ENCODE peak calls at places on chromosomes 2 and 18, in six cellular contexts. One of them, this sample, is unnamed.

GRCh38 chr2:61670591-61671503 is 132.7 kb upstream of the XPO1 start:
- DNase-seq in AG04450: no peak
- DNase-seq in body of pancreas: peak; percentile 71
- DNase-seq in neural progenitor cell: no peak
- DNase-seq in K562: no peak
- DNase-seq in kidney epithelial cell: peak; percentile 23
- DNase-seq in this sample: no peak

GRCh38 chr18:1090758-1091157 is 186.1 kb downstream of the ADCYAP1 start:
- DNase-seq in AG04450: no peak
- DNase-seq in body of pancreas: no peak
- DNase-seq in neural progenitor cell: no peak
- DNase-seq in K562: no peak
- DNase-seq in kidney epithelial cell: no peak
- DNase-seq in this sample: no peak

GRCh38 chr2:71608034-71608433 is 154.7 kb downstream of the DYSF start:
- DNase-seq in AG04450: no peak
- DNase-seq in body of pancreas: peak; percentile 2
- DNase-seq in neural progenitor cell: no peak
- DNase-seq in K562: no peak
- DNase-seq in kidney epithelial cell: no peak
- DNase-seq in this sample: no peak

GRCh38 chr2:164847966-164848365 is 6.3 kb upstream of the COBLL1 start:
- DNase-seq in AG04450: no peak
- DNase-seq in body of pancreas: peak; percentile 30
- DNase-seq in neural progenitor cell: no peak
- DNase-seq in K562: no peak
- DNase-seq in kidney epithelial cell: no peak
- DNase-seq in this sample: no peak

GRCh38 chr18:21112543-21113105 is 1.0 kb upstream of the ROCK1 start:
- DNase-seq in AG04450: no peak
- DNase-seq in body of pancreas: no peak
- DNase-seq in neural progenitor cell: no peak
- DNase-seq in K562: no peak
- DNase-seq in kidney epithelial cell: no peak
- DNase-seq in this sample: no peak

GRCh38 chr18:77123313-77124231 is 9.0 kb downstream of the MBP start:
- DNase-seq in AG04450: no peak
- DNase-seq in body of pancreas: no peak
- DNase-seq in neural progenitor cell: no peak
- DNase-seq in K562: no peak
- DNase-seq in kidney epithelial cell: no peak
- DNase-seq in this sample: no peak

GRCh38 chr18:1708006-1708405 is 803.3 kb downstream of the ADCYAP1 start:
- DNase-seq in AG04450: no peak
- DNase-seq in body of pancreas: no peak
- DNase-seq in neural progenitor cell: no peak
- DNase-seq in K562: no peak
- DNase-seq in kidney epithelial cell: peak; percentile 1
- DNase-seq in this sample: no peak

GRCh38 chr2:226903179-226903578 is 67.3 kb downstream of the RHBDD1 start:
- DNase-seq in AG04450: peak; percentile 67
- DNase-seq in body of pancreas: no peak
- DNase-seq in neural progenitor cell: no peak
- DNase-seq in K562: no peak
- DNase-seq in kidney epithelial cell: peak; percentile 23
- DNase-seq in this sample: no peak

GRCh38 chr2:20288941-20289340 is 61.7 kb downstream of the PUM2 start:
- DNase-seq in AG04450: no peak
- DNase-seq in body of pancreas: no peak
- DNase-seq in neural progenitor cell: no peak
- DNase-seq in K562: peak; percentile 32
- DNase-seq in kidney epithelial cell: peak; percentile 4
- DNase-seq in this sample: peak; percentile 11

GRCh38 chr2:235676536-235676799 is 182.6 kb downstream of the AGAP1 start:
- DNase-seq in AG04450: no peak
- DNase-seq in body of pancreas: no peak
- DNase-seq in neural progenitor cell: no peak
- DNase-seq in K562: no peak
- DNase-seq in kidney epithelial cell: no peak
- DNase-seq in this sample: no peak

GRCh38 chr2:232908695-232909094 is 38.6 kb downstream of the SNORC start:
- DNase-seq in AG04450: no peak
- DNase-seq in body of pancreas: no peak
- DNase-seq in neural progenitor cell: no peak
- DNase-seq in K562: no peak
- DNase-seq in kidney epithelial cell: no peak
- DNase-seq in this sample: no peak

GRCh38 chr2:173347305-173348168 is 7.1 kb upstream of the CDCA7 start:
- DNase-seq in AG04450: no peak
- DNase-seq in body of pancreas: no peak
- DNase-seq in neural progenitor cell: peak; percentile 41
- DNase-seq in K562: no peak
- DNase-seq in kidney epithelial cell: no peak
- DNase-seq in this sample: no peak

GRCh38 chr2:187302146-187302545 is 145.9 kb downstream of the CALCRL start:
- DNase-seq in AG04450: no peak
- DNase-seq in body of pancreas: no peak
- DNase-seq in neural progenitor cell: no peak
- DNase-seq in K562: no peak
- DNase-seq in kidney epithelial cell: no peak
- DNase-seq in this sample: no peak

GRCh38 chr2:221655279-221655678 is 83.2 kb upstream of the EPHA4 start:
- DNase-seq in AG04450: no peak
- DNase-seq in body of pancreas: no peak
- DNase-seq in neural progenitor cell: no peak
- DNase-seq in K562: no peak
- DNase-seq in kidney epithelial cell: no peak
- DNase-seq in this sample: no peak

GRCh38 chr2:120803764-120804335 is 68.2 kb downstream of the GLI2 start:
- DNase-seq in AG04450: no peak
- DNase-seq in body of pancreas: no peak
- DNase-seq in neural progenitor cell: no peak
- DNase-seq in K562: no peak
- DNase-seq in kidney epithelial cell: no peak
- DNase-seq in this sample: no peak

GRCh38 chr2:152694161-152694661 is 23.1 kb downstream of the PRPF40A start:
- DNase-seq in AG04450: no peak
- DNase-seq in body of pancreas: no peak
- DNase-seq in neural progenitor cell: no peak
- DNase-seq in K562: no peak
- DNase-seq in kidney epithelial cell: no peak
- DNase-seq in this sample: no peak

GRCh38 chr18:63237911-63238710 is 81.5 kb downstream of the BCL2 start:
- DNase-seq in AG04450: peak; percentile 61
- DNase-seq in body of pancreas: peak; percentile 43
- DNase-seq in neural progenitor cell: peak; percentile 81
- DNase-seq in K562: no peak
- DNase-seq in kidney epithelial cell: peak; percentile 94
- DNase-seq in this sample: peak; percentile 64

GRCh38 chr18:8812631-8813030 is 107.3 kb downstream of the MTCL1 start:
- DNase-seq in AG04450: no peak
- DNase-seq in body of pancreas: no peak
- DNase-seq in neural progenitor cell: no peak
- DNase-seq in K562: no peak
- DNase-seq in kidney epithelial cell: no peak
- DNase-seq in this sample: peak; percentile 46

GRCh38 chr2:169676850-169677249 is 17.4 kb downstream of the CFAP210 start:
- DNase-seq in AG04450: no peak
- DNase-seq in body of pancreas: no peak
- DNase-seq in neural progenitor cell: peak; percentile 29
- DNase-seq in K562: no peak
- DNase-seq in kidney epithelial cell: no peak
- DNase-seq in this sample: no peak

GRCh38 chr2:32061973-32062861 is 1.1 kb upstream of the SPAST start:
- DNase-seq in AG04450: no peak
- DNase-seq in body of pancreas: peak; percentile 66
- DNase-seq in neural progenitor cell: peak; percentile 32
- DNase-seq in K562: peak; percentile 40
- DNase-seq in kidney epithelial cell: no peak
- DNase-seq in this sample: no peak

GRCh38 chr2:169073972-169074751 is 4.8 kb downstream of the DHRS9 start:
- DNase-seq in AG04450: no peak
- DNase-seq in body of pancreas: no peak
- DNase-seq in neural progenitor cell: no peak
- DNase-seq in K562: no peak
- DNase-seq in kidney epithelial cell: peak; percentile 79
- DNase-seq in this sample: no peak

GRCh38 chr2:1405967-1406366 is 7.3 kb upstream of the TPO start:
- DNase-seq in AG04450: no peak
- DNase-seq in body of pancreas: no peak
- DNase-seq in neural progenitor cell: no peak
- DNase-seq in K562: no peak
- DNase-seq in kidney epithelial cell: no peak
- DNase-seq in this sample: no peak
- TF ChIP-seq CTCF in AG04450: no peak
- TF ChIP-seq CTCF in body of pancreas: no peak
- TF ChIP-seq CTCF in neural progenitor cell: no peak
- TF ChIP-seq CTCF in K562: no peak
- TF ChIP-seq CTCF in kidney epithelial cell: no peak
- TF ChIP-seq CTCF in this sample: no peak

GRCh38 chr2:157182204-157182709 is 75.2 kb upstream of the GALNT5 start:
- DNase-seq in AG04450: no peak
- DNase-seq in body of pancreas: no peak
- DNase-seq in neural progenitor cell: no peak
- DNase-seq in K562: peak; percentile 35
- DNase-seq in kidney epithelial cell: no peak
- DNase-seq in this sample: no peak

GRCh38 chr2:157184161-157184910 is 73.2 kb upstream of the GALNT5 start:
- DNase-seq in AG04450: no peak
- DNase-seq in body of pancreas: no peak
- DNase-seq in neural progenitor cell: no peak
- DNase-seq in K562: no peak
- DNase-seq in kidney epithelial cell: no peak
- DNase-seq in this sample: no peak

GRCh38 chr2:157182834-157183396 is 74.6 kb upstream of the GALNT5 start:
- DNase-seq in AG04450: peak; percentile 85
- DNase-seq in body of pancreas: no peak
- DNase-seq in neural progenitor cell: no peak
- DNase-seq in K562: no peak
- DNase-seq in kidney epithelial cell: peak; percentile 18
- DNase-seq in this sample: peak; percentile 77

GRCh38 chr2:157190151-157190550 is 67.4 kb upstream of the GALNT5 start:
- DNase-seq in AG04450: no peak
- DNase-seq in body of pancreas: no peak
- DNase-seq in neural progenitor cell: peak; percentile 16
- DNase-seq in K562: no peak
- DNase-seq in kidney epithelial cell: peak; percentile 26
- DNase-seq in this sample: no peak

GRCh38 chr2:157185828-157186227 is 71.7 kb upstream of the GALNT5 start:
- DNase-seq in AG04450: no peak
- DNase-seq in body of pancreas: no peak
- DNase-seq in neural progenitor cell: no peak
- DNase-seq in K562: no peak
- DNase-seq in kidney epithelial cell: no peak
- DNase-seq in this sample: no peak
- TF ChIP-seq CTCF in AG04450: peak; percentile 23
- TF ChIP-seq CTCF in body of pancreas: no peak
- TF ChIP-seq CTCF in neural progenitor cell: no peak
- TF ChIP-seq CTCF in K562: no peak
- TF ChIP-seq CTCF in kidney epithelial cell: no peak
- TF ChIP-seq CTCF in this sample: peak; percentile 41

GRCh38 chr2:4678937-4679336 is 975.6 kb downstream of the DCDC2C start:
- DNase-seq in AG04450: no peak
- DNase-seq in body of pancreas: no peak
- DNase-seq in neural progenitor cell: peak; percentile 14
- DNase-seq in K562: no peak
- DNase-seq in kidney epithelial cell: no peak
- DNase-seq in this sample: no peak
- TF ChIP-seq CTCF in AG04450: no peak
- TF ChIP-seq CTCF in body of pancreas: no peak
- TF ChIP-seq CTCF in neural progenitor cell: no peak
- TF ChIP-seq CTCF in K562: no peak
- TF ChIP-seq CTCF in kidney epithelial cell: no peak
- TF ChIP-seq CTCF in this sample: no peak

GRCh38 chr2:166106431-166107015 is 21.3 kb downstream of the SCN1A start:
- DNase-seq in AG04450: no peak
- DNase-seq in body of pancreas: no peak
- DNase-seq in neural progenitor cell: peak; percentile 63
- DNase-seq in K562: no peak
- DNase-seq in kidney epithelial cell: no peak
- DNase-seq in this sample: no peak
- TF ChIP-seq CTCF in AG04450: peak; percentile 55
- TF ChIP-seq CTCF in body of pancreas: no peak
- TF ChIP-seq CTCF in neural progenitor cell: peak; percentile 74
- TF ChIP-seq CTCF in K562: peak; percentile 62
- TF ChIP-seq CTCF in kidney epithelial cell: peak; percentile 59
- TF ChIP-seq CTCF in this sample: peak; percentile 18

DNA sequence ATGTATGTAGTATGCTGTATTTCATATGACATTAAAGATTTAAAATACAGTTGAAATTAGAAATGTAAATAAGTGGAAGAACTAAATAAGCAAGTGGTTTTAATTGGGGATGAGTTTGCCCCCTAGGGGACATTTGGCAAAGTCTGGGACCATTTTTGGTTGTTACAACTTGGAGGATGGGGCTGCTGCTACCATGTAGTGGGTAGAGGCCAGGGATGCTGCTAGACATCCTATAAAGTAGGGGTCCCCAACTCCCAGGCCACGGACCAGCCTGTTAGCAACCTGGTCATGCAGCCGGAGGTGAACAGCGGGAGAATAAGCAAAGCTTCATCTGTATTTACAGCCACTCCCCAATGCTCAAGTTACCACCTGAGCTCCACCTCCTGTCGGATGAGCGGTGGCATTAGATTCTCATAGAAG is 27.9 kb upstream of the ASNSD1 start:
- DNase-seq in AG04450: no peak
- DNase-seq in body of pancreas: peak; percentile 13
- DNase-seq in neural progenitor cell: no peak
- DNase-seq in K562: no peak
- DNase-seq in kidney epithelial cell: no peak
- DNase-seq in this sample: no peak
- TF ChIP-seq CTCF in AG04450: peak; percentile 48
- TF ChIP-seq CTCF in body of pancreas: peak; percentile 33
- TF ChIP-seq CTCF in neural progenitor cell: peak; percentile 53
- TF ChIP-seq CTCF in K562: no peak
- TF ChIP-seq CTCF in kidney epithelial cell: peak; percentile 27
- TF ChIP-seq CTCF in this sample: peak; percentile 26

GRCh38 chr2:112698834-112699515 is 21.8 kb upstream of the NT5DC4 start:
- DNase-seq in AG04450: no peak
- DNase-seq in body of pancreas: no peak
- DNase-seq in neural progenitor cell: no peak
- DNase-seq in K562: no peak
- DNase-seq in kidney epithelial cell: no peak
- DNase-seq in this sample: no peak
- TF ChIP-seq CTCF in AG04450: no peak
- TF ChIP-seq CTCF in body of pancreas: no peak
- TF ChIP-seq CTCF in neural progenitor cell: no peak
- TF ChIP-seq CTCF in K562: no peak
- TF ChIP-seq CTCF in kidney epithelial cell: no peak
- TF ChIP-seq CTCF in this sample: no peak

DNA sequence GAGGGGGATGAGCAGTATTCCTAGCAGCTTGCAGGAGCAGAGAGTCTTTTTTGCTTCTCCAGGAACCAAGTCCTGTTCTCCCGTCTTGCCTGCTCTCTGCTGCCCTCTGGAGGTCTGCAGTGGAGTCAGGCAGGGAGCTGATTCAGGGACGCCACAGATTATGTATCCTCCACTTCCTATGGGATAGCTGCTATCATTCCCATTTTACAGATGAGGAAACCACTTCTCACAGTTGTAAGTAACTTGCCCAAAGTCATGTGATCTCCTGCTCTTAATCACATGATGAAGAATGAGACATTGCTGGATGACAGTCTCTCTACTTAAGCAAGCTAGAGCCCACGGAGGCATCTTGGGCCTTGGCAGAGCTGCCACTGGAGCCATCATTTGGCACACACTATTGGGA is 8.3 kb downstream of the SLC4A5 start:
- DNase-seq in AG04450: peak; percentile 42
- DNase-seq in body of pancreas: peak; percentile 76
- DNase-seq in neural progenitor cell: peak; percentile 79
- DNase-seq in K562: peak; percentile 72
- DNase-seq in kidney epithelial cell: peak; percentile 34
- DNase-seq in this sample: peak; percentile 32
- TF ChIP-seq CTCF in AG04450: peak; percentile 95
- TF ChIP-seq CTCF in body of pancreas: peak; percentile 82
- TF ChIP-seq CTCF in neural progenitor cell: peak; percentile 89
- TF ChIP-seq CTCF in K562: peak; percentile 87
- TF ChIP-seq CTCF in kidney epithelial cell: peak; percentile 93
- TF ChIP-seq CTCF in this sample: peak; percentile 93